ENCODE peak calls at places on chromosome 1, in seven cellular contexts. E is uterus, H is HepG2, F is stomach, D is psoas muscle, K is K562, P is left ventricle myocardium inferior. A is an unnamed sample. For H3K4me1, the result is how much of the 10 kb centered on the place peaks cover.

GRCh38 chr1:68188644-68189340 is 43.5 kb downstream of the WLS start:
- DNase-seq in K (no peak), F (no peak), P (no peak), H (no peak), E (no peak), D (no peak), A (no peak)

GRCh38 chr1:209870151-209870831 is 42.5 kb downstream of the UTP25 start:
- DNase-seq in H (no peak), P (no peak), D (no peak), K (no peak), E (no peak), F (no peak), A (no peak)

GRCh38 chr1:2019162-2019542 is at the start of gene GABRD:
- DNase-seq in P (no peak), F (no peak), E (no peak), K (peak), D (no peak), H (no peak), A (no peak)

GRCh38 chr1:215958836-215959235 is 391.7 kb downstream of the KCTD3 start:
- DNase-seq in D (no peak), E (no peak), H (no peak), K (no peak), P (no peak), F (no peak), A (no peak)

GRCh38 chr1:212281589-212281988 is 3.6 kb upstream of the PPP2R5A start:
- DNase-seq in H (no peak), F (no peak), D (no peak), E (no peak), P (no peak), K (no peak), A (no peak)

GRCh38 chr1:233606813-233607212 is 7.1 kb upstream of the KCNK1 start:
- DNase-seq in P (no peak), K (no peak), H (no peak), F (no peak), D (no peak), E (no peak), A (no peak)

GRCh38 chr1:225694151-225694603 is 41.3 kb upstream of the ENAH start:
- DNase-seq in D (no peak), H (peak), F (peak), E (no peak), P (peak), K (no peak), A (peak)

GRCh38 chr1:240935921-240936320 is 324.0 kb upstream of the GREM2 start:
- DNase-seq in D (no peak), H (no peak), E (no peak), P (no peak), F (no peak), K (no peak), A (no peak)

GRCh38 chr1:15540201-15540600 is 13.6 kb downstream of the DNAJC16 start:
- DNase-seq in P (no peak), K (no peak), H (no peak), F (no peak), D (no peak), E (no peak), A (no peak)

GRCh38 chr1:19605884-19606442 is 38.1 kb upstream of the NBL1 start:
- DNase-seq in H (no peak), F (no peak), E (no peak), P (no peak), K (no peak), D (no peak), A (no peak)

GRCh38 chr1:19610282-19610978 is 33.7 kb upstream of the NBL1 start:
- DNase-seq in K (no peak), P (no peak), D (no peak), E (no peak), H (no peak), F (no peak), A (no peak)

GRCh38 chr1:19608232-19608631 is 35.9 kb upstream of the NBL1 start:
- DNase-seq in K (no peak), E (no peak), H (no peak), P (no peak), F (no peak), D (no peak), A (no peak)

GRCh38 chr1:19602486-19602885 is 41.6 kb upstream of the NBL1 start:
- DNase-seq in F (no peak), H (no peak), E (no peak), K (no peak), P (no peak), D (no peak), A (no peak)

GRCh38 chr1:19606817-19607706 is 37.0 kb upstream of the NBL1 start:
- DNase-seq in D (no peak), F (no peak), E (no peak), P (no peak), H (no peak), K (no peak), A (no peak)
- H3K4me3 ChIP-seq in D (no peak), F (no peak), E (no peak), P (no peak), H (no peak), K (no peak), A (no peak)

GRCh38 chr1:12478612-12478985 is 139.4 kb downstream of the DHRS3 start:
- DNase-seq in D (no peak), F (no peak), P (no peak), H (no peak), K (peak), E (peak), A (no peak)

GRCh38 chr1:12479311-12479710 is 138.7 kb downstream of the DHRS3 start:
- DNase-seq in F (no peak), D (no peak), H (no peak), E (no peak), K (no peak), P (no peak), A (no peak)

GRCh38 chr1:12480748-12481362 is 137.2 kb downstream of the DHRS3 start:
- DNase-seq in P (no peak), E (no peak), F (no peak), H (no peak), D (no peak), K (peak), A (no peak)

GRCh38 chr1:12481928-12482327 is 136.1 kb downstream of the DHRS3 start:
- DNase-seq in D (no peak), F (no peak), E (no peak), K (no peak), P (no peak), H (no peak), A (no peak)

DNA sequence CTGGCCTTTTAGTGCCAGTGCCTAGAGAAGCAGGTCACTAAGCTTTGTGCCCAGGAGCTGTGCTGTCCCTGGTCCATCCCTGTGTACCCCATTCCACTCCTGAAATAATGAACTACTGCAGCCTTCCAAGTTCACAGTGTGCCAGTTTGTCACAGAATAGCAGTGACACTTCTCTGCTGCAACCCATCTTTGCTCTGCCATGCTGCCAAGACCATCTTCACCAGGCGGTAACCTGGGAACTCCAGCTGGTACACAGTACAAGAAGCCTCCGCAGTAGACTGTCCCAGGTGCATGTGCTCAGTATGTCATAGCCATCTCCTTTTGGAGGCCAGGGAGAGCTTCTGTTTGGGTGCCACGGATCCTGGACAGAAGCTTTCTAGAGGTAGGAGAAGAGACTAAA is 138.0 kb downstream of the DHRS3 start:
- DNase-seq in D (no peak), K (no peak), H (no peak), E (no peak), P (no peak), F (no peak), A (no peak)
- H3K4me1 ChIP-seq in D (half or more), K (half or more), H (half or more), E (under half), P (half or more), F (half or more), A (half or more)

GRCh38 chr1:37174876-37175275 is 140.6 kb upstream of the GRIK3 start:
- DNase-seq in F (no peak), H (no peak), K (no peak), E (no peak), D (no peak), P (no peak), A (no peak)

GRCh38 chr1:37171651-37172050 is 137.3 kb upstream of the GRIK3 start:
- DNase-seq in K (no peak), H (no peak), E (no peak), D (no peak), F (no peak), P (no peak), A (no peak)

GRCh38 chr1:37175666-37176215 is 141.4 kb upstream of the GRIK3 start:
- DNase-seq in H (no peak), D (no peak), E (no peak), P (no peak), K (peak), F (no peak), A (no peak)

GRCh38 chr1:37176269-37176668 is 142.0 kb upstream of the GRIK3 start:
- DNase-seq in P (no peak), H (no peak), K (no peak), D (no peak), F (no peak), E (no peak), A (no peak)

DNA sequence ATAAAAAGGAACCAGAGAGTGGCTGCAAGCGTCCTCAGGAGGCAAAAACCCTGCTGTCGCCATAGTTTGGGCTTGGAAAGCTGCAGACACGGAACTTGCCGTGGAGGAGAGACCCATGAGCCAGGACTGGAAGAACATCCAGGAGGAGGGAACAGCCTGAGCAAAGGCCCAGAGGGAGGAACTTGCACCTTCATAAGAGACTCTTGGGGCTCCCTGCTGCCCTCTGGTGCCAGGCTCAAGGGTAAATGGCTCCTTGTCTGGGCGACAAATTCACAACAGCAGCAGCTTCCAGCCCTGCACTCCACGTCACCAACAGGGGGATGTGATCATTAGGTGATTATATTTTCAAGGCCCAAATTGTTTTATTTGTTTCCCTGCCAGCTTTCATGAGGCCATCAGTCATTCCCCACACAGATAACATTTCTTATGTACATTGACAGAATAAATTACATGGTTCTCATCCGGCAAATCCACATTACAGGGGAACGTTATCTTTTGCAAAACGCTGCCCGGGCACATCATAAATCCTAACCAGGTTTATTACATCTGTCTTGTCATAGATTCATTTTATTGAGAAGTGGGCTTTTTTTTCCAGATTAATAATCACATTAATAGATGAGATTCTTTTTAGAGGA is 143.0 kb upstream of the GRIK3 start:
- DNase-seq in F (no peak), D (peak), E (no peak), H (peak), P (no peak), K (peak), A (no peak)
- TF ChIP-seq CTCF in F (no peak), D (peak), E (no peak), H (peak), P (peak), K (peak), A (no peak)

DNA sequence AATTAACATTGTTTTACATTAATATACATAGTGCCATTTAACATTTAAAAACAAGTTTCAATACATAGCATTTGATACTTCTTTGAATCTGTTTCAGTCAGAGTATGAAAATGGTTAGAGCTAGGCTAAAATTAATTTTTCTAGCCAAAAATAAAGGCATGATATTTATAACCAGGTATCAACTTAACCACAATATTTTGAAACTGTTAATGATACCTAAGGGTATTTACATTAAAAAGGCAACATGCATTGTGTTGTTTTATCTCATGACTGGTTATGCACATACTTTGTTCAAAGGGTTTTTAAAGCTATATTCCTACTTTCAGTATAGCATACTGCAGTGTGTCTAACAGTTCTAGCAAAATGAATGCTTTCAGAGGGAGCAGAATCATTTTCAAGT is 130.0 kb downstream of the HS2ST1 start:
- DNase-seq in F (no peak), D (no peak), K (no peak), H (no peak), P (no peak), E (no peak), A (no peak)
- H3K4me3 ChIP-seq in F (no peak), D (no peak), K (no peak), H (no peak), P (no peak), E (no peak), A (no peak)

GRCh38 chr1:214002060-214002459 is 14.3 kb downstream of the PROX1 start:
- DNase-seq in E (no peak), P (no peak), F (no peak), H (no peak), D (no peak), K (no peak), A (no peak)
- H3K4me1 ChIP-seq in E (under half), P (under half), F (under half), H (half or more), D (under half), K (under half), A (under half)

A was measured in heart left ventricle.